ENCODE peak calls at places on chromosomes 7 and 10, in four cellular contexts. One of them, this sample, is unnamed.

GRCh38 chr10:9895981-9896380 is 1121.7 kb upstream of the CELF2 start:
- DNase-seq in trophoblast cell: no peak
- DNase-seq in IMR-90: no peak
- DNase-seq in mesenchymal stem cell: no peak
- DNase-seq in this sample: no peak

GRCh38 chr10:59991117-59991516 is 84.8 kb upstream of the CCDC6 start:
- DNase-seq in trophoblast cell: no peak
- DNase-seq in IMR-90: no peak
- DNase-seq in mesenchymal stem cell: no peak
- DNase-seq in this sample: no peak

GRCh38 chr10:124670849-124671248 is 73.3 kb downstream of the FAM53B start:
- DNase-seq in trophoblast cell: peak; percentile 46
- DNase-seq in IMR-90: no peak
- DNase-seq in mesenchymal stem cell: no peak
- DNase-seq in this sample: no peak

GRCh38 chr7:39754326-39755120 is 131.2 kb downstream of the RALA start:
- DNase-seq in trophoblast cell: no peak
- DNase-seq in IMR-90: peak; percentile 81
- DNase-seq in mesenchymal stem cell: peak; percentile 89
- DNase-seq in this sample: peak; percentile 35

GRCh38 chr10:124245191-124245590 is 151.8 kb upstream of the CHST15 start:
- DNase-seq in trophoblast cell: no peak
- DNase-seq in IMR-90: no peak
- DNase-seq in mesenchymal stem cell: no peak
- DNase-seq in this sample: no peak

GRCh38 chr7:10483671-10484070 is 490.0 kb upstream of the PHF14 start:
- DNase-seq in trophoblast cell: no peak
- DNase-seq in IMR-90: no peak
- DNase-seq in mesenchymal stem cell: peak; percentile 7
- DNase-seq in this sample: no peak

GRCh38 chr10:95327367-95327766 is 36.6 kb upstream of the PDLIM1 start:
- DNase-seq in trophoblast cell: no peak
- DNase-seq in IMR-90: peak; percentile 66
- DNase-seq in mesenchymal stem cell: peak; percentile 91
- DNase-seq in this sample: no peak

GRCh38 chr10:88491314-88491713 is 91.8 kb downstream of the RNLS start:
- DNase-seq in trophoblast cell: no peak
- DNase-seq in IMR-90: no peak
- DNase-seq in mesenchymal stem cell: no peak
- DNase-seq in this sample: no peak

GRCh38 chr7:50281680-50282445 is 22.7 kb upstream of the IKZF1 start:
- DNase-seq in trophoblast cell: no peak
- DNase-seq in IMR-90: no peak
- DNase-seq in mesenchymal stem cell: no peak
- DNase-seq in this sample: no peak

GRCh38 chr7:90698616-90699015 is 102.5 kb downstream of the CDK14 start:
- DNase-seq in trophoblast cell: no peak
- DNase-seq in IMR-90: no peak
- DNase-seq in mesenchymal stem cell: no peak
- DNase-seq in this sample: peak; percentile 42

GRCh38 chr7:35553498-35553897 is 141.4 kb downstream of the HERPUD2 start:
- DNase-seq in trophoblast cell: no peak
- DNase-seq in IMR-90: no peak
- DNase-seq in mesenchymal stem cell: peak; percentile 4
- DNase-seq in this sample: no peak

GRCh38 chr7:44590910-44591309 is 8.9 kb upstream of the TMED4 start:
- DNase-seq in trophoblast cell: no peak
- DNase-seq in IMR-90: no peak
- DNase-seq in mesenchymal stem cell: no peak
- DNase-seq in this sample: no peak

GRCh38 chr7:36208997-36209813 is 56.2 kb downstream of the EEPD1 start:
- DNase-seq in trophoblast cell: no peak
- DNase-seq in IMR-90: peak; percentile 62
- DNase-seq in mesenchymal stem cell: peak; percentile 62
- DNase-seq in this sample: no peak

GRCh38 chr7:64807731-64808365 is 13.6 kb downstream of the ZNF138 start:
- DNase-seq in trophoblast cell: no peak
- DNase-seq in IMR-90: no peak
- DNase-seq in mesenchymal stem cell: no peak
- DNase-seq in this sample: no peak

GRCh38 chr7:112204072-112204775 is 2.0 kb downstream of the DOCK4 start:
- DNase-seq in trophoblast cell: no peak
- DNase-seq in IMR-90: no peak
- DNase-seq in mesenchymal stem cell: peak; percentile 38
- DNase-seq in this sample: peak; percentile 39

GRCh38 chr7:148962823-148963582 is 65.3 kb downstream of the PDIA4 start:
- DNase-seq in trophoblast cell: no peak
- DNase-seq in IMR-90: peak; percentile 67
- DNase-seq in mesenchymal stem cell: peak; percentile 78
- DNase-seq in this sample: peak; percentile 53

GRCh38 chr10:33621143-33621542 is 286.7 kb upstream of the NRP1 start:
- DNase-seq in trophoblast cell: no peak
- DNase-seq in IMR-90: no peak
- DNase-seq in mesenchymal stem cell: no peak
- DNase-seq in this sample: no peak

GRCh38 chr7:157784114-157784835 is 447.5 kb downstream of the DNAJB6 start:
- DNase-seq in trophoblast cell: no peak
- DNase-seq in IMR-90: no peak
- DNase-seq in mesenchymal stem cell: no peak
- DNase-seq in this sample: no peak

GRCh38 chr10:11515596-11516418 is 95.6 kb downstream of the USP6NL start:
- DNase-seq in trophoblast cell: peak; percentile 6
- DNase-seq in IMR-90: peak; percentile 70
- DNase-seq in mesenchymal stem cell: peak; percentile 72
- DNase-seq in this sample: peak; percentile 70

GRCh38 chr7:158125091-158125490 is 462.5 kb downstream of the PTPRN2 start:
- DNase-seq in trophoblast cell: no peak
- DNase-seq in IMR-90: no peak
- DNase-seq in mesenchymal stem cell: no peak
- DNase-seq in this sample: no peak

DNA sequence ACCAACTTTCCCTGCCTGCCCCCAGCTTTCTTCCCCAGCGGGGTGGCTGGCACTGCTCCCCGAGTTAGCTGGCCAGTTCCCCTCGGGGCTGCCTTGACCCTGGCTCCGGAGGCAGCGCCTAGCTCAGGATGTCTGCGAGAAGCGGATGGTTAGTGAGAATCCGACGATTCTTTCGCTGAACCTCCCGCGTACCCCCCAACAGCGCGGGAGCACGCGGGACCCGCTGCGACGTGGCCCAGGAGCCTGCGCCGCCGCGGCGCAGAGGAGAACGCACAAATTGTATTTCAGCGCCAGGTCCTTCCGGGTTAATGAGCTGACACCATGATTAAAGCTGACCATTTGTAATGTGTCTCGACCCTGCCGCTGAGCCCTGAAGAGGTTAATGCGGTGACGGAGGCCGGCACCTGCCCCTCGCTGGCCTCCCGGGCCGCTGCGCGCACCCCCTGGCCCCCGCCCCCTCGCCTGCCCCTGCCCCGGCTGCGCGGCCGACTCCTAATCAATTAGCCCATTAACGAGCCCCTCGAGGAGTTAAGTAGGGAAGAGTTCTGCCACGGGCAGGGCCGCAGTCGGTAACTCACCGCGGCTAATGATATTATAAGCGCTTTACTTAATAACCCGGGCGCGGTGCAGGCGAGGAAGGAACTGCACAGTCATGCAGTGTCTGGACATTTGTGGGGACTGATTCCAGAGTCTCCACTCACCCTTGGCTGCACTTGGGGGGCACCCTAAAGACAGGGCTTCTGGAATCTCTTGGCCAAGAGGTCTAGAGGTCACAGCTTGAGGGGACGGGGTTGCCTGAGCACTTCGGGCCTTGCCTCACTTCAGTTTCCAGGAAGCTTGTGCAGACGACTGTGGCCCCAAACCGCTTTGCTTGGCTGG is 1.7 kb upstream of the HMX2 start:
- DNase-seq in trophoblast cell: no peak
- DNase-seq in IMR-90: no peak
- DNase-seq in mesenchymal stem cell: no peak
- DNase-seq in this sample: no peak
- H3K23ac ChIP-seq in trophoblast cell: no peak overlapping the region
- H3K23ac ChIP-seq in IMR-90: no peak overlapping the region
- H3K23ac ChIP-seq in mesenchymal stem cell: no peak overlapping the region
- H3K23ac ChIP-seq in this sample: no peak overlapping the region

DNA sequence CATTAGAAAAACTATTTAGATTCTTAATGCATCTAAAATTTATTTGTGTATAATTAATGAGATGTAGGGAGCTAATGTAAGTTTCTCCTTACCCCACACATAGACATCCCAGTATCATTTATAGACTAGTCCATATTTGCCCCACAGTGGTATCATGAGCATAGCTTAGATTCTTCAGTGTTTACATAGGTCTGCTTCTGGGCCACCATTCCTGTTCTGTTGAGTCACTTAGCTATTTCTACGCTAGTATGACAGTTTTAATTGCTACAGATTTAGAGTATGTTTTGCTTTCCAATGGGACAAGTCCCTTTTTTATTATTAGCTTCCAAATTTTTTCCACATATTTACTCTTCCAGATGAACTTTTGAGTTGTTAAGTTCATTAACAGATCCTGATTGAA is 69.4 kb downstream of the MCMBP start:
- DNase-seq in trophoblast cell: peak; percentile 23
- DNase-seq in IMR-90: peak; percentile 73
- DNase-seq in mesenchymal stem cell: peak; percentile 70
- DNase-seq in this sample: no peak
- H3K23ac ChIP-seq in trophoblast cell: no peak overlapping the region
- H3K23ac ChIP-seq in IMR-90: no peak overlapping the region
- H3K23ac ChIP-seq in mesenchymal stem cell: no peak overlapping the region
- H3K23ac ChIP-seq in this sample: no peak overlapping the region

GRCh38 chr10:27344568-27345454 is 104.2 kb upstream of the ACBD5 start:
- DNase-seq in trophoblast cell: peak; percentile 66
- DNase-seq in IMR-90: no peak
- DNase-seq in mesenchymal stem cell: no peak
- DNase-seq in this sample: no peak
- H3K23ac ChIP-seq in trophoblast cell: no peak overlapping the region
- H3K23ac ChIP-seq in IMR-90: no peak overlapping the region
- H3K23ac ChIP-seq in mesenchymal stem cell: no peak overlapping the region
- H3K23ac ChIP-seq in this sample: no peak overlapping the region

GRCh38 chr10:80165173-80165572 is 32.6 kb downstream of the PLAC9 start:
- DNase-seq in trophoblast cell: peak; percentile 82
- DNase-seq in IMR-90: peak; percentile 67
- DNase-seq in mesenchymal stem cell: peak; percentile 81
- DNase-seq in this sample: no peak
- H3K23ac ChIP-seq in trophoblast cell: no peak overlapping the region
- H3K23ac ChIP-seq in IMR-90: no peak overlapping the region
- H3K23ac ChIP-seq in mesenchymal stem cell: no peak overlapping the region
- H3K23ac ChIP-seq in this sample: no peak overlapping the region

GRCh38 chr10:7333995-7334964 is 76.6 kb downstream of the SFMBT2 start:
- DNase-seq in trophoblast cell: no peak
- DNase-seq in IMR-90: peak; percentile 45
- DNase-seq in mesenchymal stem cell: peak; percentile 71
- DNase-seq in this sample: peak; percentile 19
- H3K23ac ChIP-seq in trophoblast cell: no peak overlapping the region
- H3K23ac ChIP-seq in IMR-90: no peak overlapping the region
- H3K23ac ChIP-seq in mesenchymal stem cell: no peak overlapping the region
- H3K23ac ChIP-seq in this sample: no peak overlapping the region

GRCh38 chr7:151071032-151071866 is 9.4 kb downstream of the FASTK start:
- DNase-seq in trophoblast cell: no peak
- DNase-seq in IMR-90: no peak
- DNase-seq in mesenchymal stem cell: no peak
- DNase-seq in this sample: no peak
- H3K23ac ChIP-seq in trophoblast cell: no peak overlapping the region
- H3K23ac ChIP-seq in IMR-90: no peak overlapping the region
- H3K23ac ChIP-seq in mesenchymal stem cell: no peak overlapping the region
- H3K23ac ChIP-seq in this sample: no peak overlapping the region

DNA sequence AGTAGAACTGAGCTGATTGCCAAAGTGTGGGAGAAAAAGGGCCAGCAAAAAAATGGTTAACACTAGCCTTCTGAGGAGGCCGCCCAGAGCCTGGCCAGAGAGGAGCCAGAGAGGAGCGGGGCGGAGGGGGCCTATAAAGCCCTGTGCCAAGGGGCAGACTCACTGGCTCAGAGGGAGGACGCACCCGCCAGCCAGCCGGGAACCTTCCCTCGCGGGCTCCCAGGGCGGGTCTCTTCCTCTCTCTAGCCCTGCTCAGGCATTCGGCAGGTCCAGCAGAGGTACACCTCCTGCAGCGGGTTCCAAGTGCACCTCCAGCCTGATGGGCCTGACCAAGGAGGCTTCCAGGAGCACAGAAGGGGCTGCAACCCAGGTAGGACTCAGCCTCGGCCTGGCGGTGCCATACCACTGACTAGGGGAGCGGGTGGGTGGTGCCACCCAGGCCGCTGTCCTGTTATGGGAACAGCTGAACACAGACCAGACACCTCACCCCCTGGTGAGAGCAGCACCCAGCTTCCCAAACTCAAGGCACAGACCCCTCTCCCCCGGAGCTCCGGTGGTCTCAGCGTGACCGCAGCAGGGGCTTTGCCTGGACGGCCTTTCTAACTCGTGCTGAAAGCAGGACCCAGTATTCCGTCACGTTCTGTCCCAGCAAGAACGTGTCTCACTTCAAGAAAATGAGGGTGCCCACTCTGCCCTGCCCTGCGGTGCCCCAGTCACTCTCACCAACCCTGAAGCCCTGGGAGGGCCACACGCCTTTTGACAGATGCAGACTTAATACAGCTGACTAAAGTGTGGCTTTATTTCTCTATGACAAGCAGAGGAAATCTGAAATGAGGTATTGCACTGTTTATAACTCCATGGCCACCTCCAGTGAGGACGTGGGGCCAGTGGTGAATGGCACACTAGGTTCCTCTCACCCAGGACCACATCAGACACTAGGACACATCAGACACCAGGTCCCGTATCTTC is at the start of gene GPER1:
- DNase-seq in trophoblast cell: no peak
- DNase-seq in IMR-90: peak; percentile 24
- DNase-seq in mesenchymal stem cell: peak; percentile 68
- DNase-seq in this sample: peak; percentile 63
- H3K23ac ChIP-seq in trophoblast cell: no peak within 1 kb of the TSS
- H3K23ac ChIP-seq in IMR-90: peak within 1 kb of the TSS; percentile 79
- H3K23ac ChIP-seq in mesenchymal stem cell: no peak within 1 kb of the TSS
- H3K23ac ChIP-seq in this sample: peak within 1 kb of the TSS; percentile 45